ENCODE peak calls at places on chromosomes 1 and 21, in nine cellular contexts. One of them, this sample, is unnamed. For H3K4me1 and H3K27me3, the result is how much of the 10 kb centered on the place peaks cover.

GRCh38 chr1:97745912-97746311 is 174.9 kb downstream of the DPYD start:
- DNase-seq in HCT116: no peak
- DNase-seq in transverse colon: no peak
- DNase-seq in heart left ventricle: no peak
- DNase-seq in tibial nerve: no peak
- DNase-seq in spleen: no peak
- DNase-seq in IMR-90: peak
- DNase-seq in H1: no peak
- DNase-seq in body of pancreas: no peak
- DNase-seq in this sample: no peak

GRCh38 chr1:31765041-31765467 is 914 bp upstream of the ADGRB2 start:
- DNase-seq in tibial nerve: no peak
- DNase-seq in spleen: no peak
- DNase-seq in H1: no peak
- DNase-seq in transverse colon: no peak
- DNase-seq in body of pancreas: peak
- DNase-seq in IMR-90: peak
- DNase-seq in heart left ventricle: no peak
- DNase-seq in HCT116: no peak
- DNase-seq in this sample: peak

GRCh38 chr1:216958569-216958968 is 235.3 kb upstream of the ESRRG start:
- DNase-seq in transverse colon: no peak
- DNase-seq in body of pancreas: no peak
- DNase-seq in HCT116: no peak
- DNase-seq in tibial nerve: no peak
- DNase-seq in spleen: no peak
- DNase-seq in H1: no peak
- DNase-seq in heart left ventricle: no peak
- DNase-seq in IMR-90: no peak
- DNase-seq in this sample: no peak

GRCh38 chr1:69787151-69787550 is 219.4 kb downstream of the LRRC7 start:
- DNase-seq in HCT116: no peak
- DNase-seq in body of pancreas: no peak
- DNase-seq in heart left ventricle: no peak
- DNase-seq in transverse colon: no peak
- DNase-seq in IMR-90: no peak
- DNase-seq in H1: no peak
- DNase-seq in tibial nerve: no peak
- DNase-seq in spleen: peak
- DNase-seq in this sample: no peak

GRCh38 chr1:32333251-32333963 is 2.6 kb downstream of the MARCKSL1 start:
- DNase-seq in tibial nerve: no peak
- DNase-seq in HCT116: no peak
- DNase-seq in transverse colon: no peak
- DNase-seq in H1: no peak
- DNase-seq in heart left ventricle: no peak
- DNase-seq in spleen: no peak
- DNase-seq in IMR-90: no peak
- DNase-seq in body of pancreas: no peak
- DNase-seq in this sample: no peak

GRCh38 chr1:24117722-24118409 is 5.9 kb upstream of the MYOM3 start:
- DNase-seq in heart left ventricle: peak
- DNase-seq in body of pancreas: no peak
- DNase-seq in tibial nerve: no peak
- DNase-seq in H1: no peak
- DNase-seq in spleen: peak
- DNase-seq in transverse colon: peak
- DNase-seq in HCT116: peak
- DNase-seq in IMR-90: peak
- DNase-seq in this sample: no peak

GRCh38 chr21:44926364-44927101 is 5.8 kb upstream of the ITGB2 start:
- DNase-seq in transverse colon: no peak
- DNase-seq in body of pancreas: no peak
- DNase-seq in tibial nerve: no peak
- DNase-seq in IMR-90: peak
- DNase-seq in spleen: peak
- DNase-seq in H1: no peak
- DNase-seq in heart left ventricle: peak
- DNase-seq in HCT116: no peak
- DNase-seq in this sample: no peak

GRCh38 chr1:56327195-56327594 is 252.2 kb downstream of the PLPP3 start:
- DNase-seq in H1: no peak
- DNase-seq in body of pancreas: no peak
- DNase-seq in tibial nerve: no peak
- DNase-seq in spleen: no peak
- DNase-seq in HCT116: no peak
- DNase-seq in transverse colon: no peak
- DNase-seq in heart left ventricle: no peak
- DNase-seq in IMR-90: no peak
- DNase-seq in this sample: no peak

GRCh38 chr1:82586473-82586872 is 785.7 kb downstream of the ADGRL2 start:
- DNase-seq in body of pancreas: peak
- DNase-seq in transverse colon: no peak
- DNase-seq in IMR-90: no peak
- DNase-seq in H1: no peak
- DNase-seq in tibial nerve: no peak
- DNase-seq in HCT116: no peak
- DNase-seq in spleen: no peak
- DNase-seq in heart left ventricle: peak
- DNase-seq in this sample: no peak

GRCh38 chr1:211198111-211198510 is 61.1 kb upstream of the RCOR3 start:
- DNase-seq in IMR-90: peak
- DNase-seq in body of pancreas: no peak
- DNase-seq in spleen: no peak
- DNase-seq in HCT116: no peak
- DNase-seq in transverse colon: no peak
- DNase-seq in tibial nerve: no peak
- DNase-seq in H1: no peak
- DNase-seq in heart left ventricle: no peak
- DNase-seq in this sample: no peak

GRCh38 chr1:208668991-208669390 is 424.8 kb upstream of the PLXNA2 start:
- DNase-seq in H1: no peak
- DNase-seq in IMR-90: no peak
- DNase-seq in body of pancreas: no peak
- DNase-seq in HCT116: no peak
- DNase-seq in tibial nerve: no peak
- DNase-seq in transverse colon: no peak
- DNase-seq in heart left ventricle: no peak
- DNase-seq in spleen: no peak
- DNase-seq in this sample: no peak

GRCh38 chr21:17051054-17051453 is 461.8 kb upstream of the CXADR start:
- DNase-seq in spleen: no peak
- DNase-seq in transverse colon: no peak
- DNase-seq in body of pancreas: no peak
- DNase-seq in H1: no peak
- DNase-seq in heart left ventricle: no peak
- DNase-seq in tibial nerve: no peak
- DNase-seq in HCT116: no peak
- DNase-seq in IMR-90: no peak
- DNase-seq in this sample: no peak

GRCh38 chr1:230796626-230797025 is 49.4 kb downstream of the CAPN9 start:
- DNase-seq in H1: no peak
- DNase-seq in transverse colon: no peak
- DNase-seq in body of pancreas: no peak
- DNase-seq in tibial nerve: no peak
- DNase-seq in heart left ventricle: no peak
- DNase-seq in IMR-90: no peak
- DNase-seq in HCT116: no peak
- DNase-seq in spleen: no peak
- DNase-seq in this sample: no peak

GRCh38 chr1:246679211-246680177 is 44.7 kb upstream of the SCCPDH start:
- DNase-seq in tibial nerve: no peak
- DNase-seq in heart left ventricle: no peak
- DNase-seq in body of pancreas: no peak
- DNase-seq in spleen: no peak
- DNase-seq in H1: no peak
- DNase-seq in IMR-90: no peak
- DNase-seq in transverse colon: no peak
- DNase-seq in HCT116: no peak
- DNase-seq in this sample: no peak

GRCh38 chr1:183989078-183989577 is 48.4 kb downstream of the COLGALT2 start:
- DNase-seq in HCT116: no peak
- DNase-seq in IMR-90: peak
- DNase-seq in heart left ventricle: peak
- DNase-seq in tibial nerve: no peak
- DNase-seq in transverse colon: no peak
- DNase-seq in spleen: no peak
- DNase-seq in body of pancreas: peak
- DNase-seq in H1: no peak
- DNase-seq in this sample: peak

GRCh38 chr1:151164732-151165280 is 896 bp downstream of the LYSMD1 start:
- DNase-seq in tibial nerve: no peak
- DNase-seq in HCT116: no peak
- DNase-seq in IMR-90: peak
- DNase-seq in H1: no peak
- DNase-seq in spleen: no peak
- DNase-seq in transverse colon: no peak
- DNase-seq in body of pancreas: no peak
- DNase-seq in heart left ventricle: no peak
- DNase-seq in this sample: no peak

GRCh38 chr21:31103163-31103562 is 64.9 kb upstream of the KRTAP19-8 start:
- DNase-seq in HCT116: no peak
- DNase-seq in heart left ventricle: no peak
- DNase-seq in body of pancreas: no peak
- DNase-seq in tibial nerve: no peak
- DNase-seq in H1: no peak
- DNase-seq in spleen: no peak
- DNase-seq in IMR-90: no peak
- DNase-seq in transverse colon: no peak
- DNase-seq in this sample: no peak

GRCh38 chr1:160710531-160711252 is 930 bp downstream of the CD48 start:
- DNase-seq in HCT116: no peak
- DNase-seq in heart left ventricle: no peak
- DNase-seq in H1: no peak
- DNase-seq in transverse colon: no peak
- DNase-seq in spleen: no peak
- DNase-seq in body of pancreas: no peak
- DNase-seq in IMR-90: no peak
- DNase-seq in tibial nerve: no peak
- DNase-seq in this sample: no peak
- H3K4me1 ChIP-seq in HCT116: under half
- H3K4me1 ChIP-seq in heart left ventricle: half or more
- H3K4me1 ChIP-seq in H1: under half
- H3K4me1 ChIP-seq in transverse colon: under half
- H3K4me1 ChIP-seq in spleen: under half
- H3K4me1 ChIP-seq in body of pancreas: under half
- H3K4me1 ChIP-seq in IMR-90: under half
- H3K4me1 ChIP-seq in tibial nerve: under half
- H3K4me1 ChIP-seq in this sample: under half

GRCh38 chr1:155219592-155220031 is 11.1 kb downstream of the MTX1 start:
- DNase-seq in transverse colon: peak
- DNase-seq in HCT116: no peak
- DNase-seq in spleen: no peak
- DNase-seq in body of pancreas: peak
- DNase-seq in IMR-90: no peak
- DNase-seq in heart left ventricle: no peak
- DNase-seq in H1: no peak
- DNase-seq in tibial nerve: no peak
- DNase-seq in this sample: peak
- TF ChIP-seq POLR2A in transverse colon: no peak
- TF ChIP-seq POLR2A in HCT116: no peak
- TF ChIP-seq POLR2A in spleen: no peak
- TF ChIP-seq POLR2A in body of pancreas: no peak
- TF ChIP-seq POLR2A in IMR-90: no peak
- TF ChIP-seq POLR2A in heart left ventricle: no peak
- TF ChIP-seq POLR2A in H1: no peak
- TF ChIP-seq POLR2A in tibial nerve: no peak
- TF ChIP-seq POLR2A in this sample: no peak

GRCh38 chr1:226735576-226735975 is 3.5 kb downstream of the ITPKB start:
- DNase-seq in IMR-90: no peak
- DNase-seq in H1: no peak
- DNase-seq in transverse colon: no peak
- DNase-seq in spleen: no peak
- DNase-seq in body of pancreas: no peak
- DNase-seq in tibial nerve: no peak
- DNase-seq in HCT116: no peak
- DNase-seq in heart left ventricle: no peak
- DNase-seq in this sample: no peak
- H3K27me3 ChIP-seq in IMR-90: under half
- H3K27me3 ChIP-seq in H1: half or more
- H3K27me3 ChIP-seq in transverse colon: under half
- H3K27me3 ChIP-seq in spleen: under half
- H3K27me3 ChIP-seq in body of pancreas: under half
- H3K27me3 ChIP-seq in tibial nerve: under half
- H3K27me3 ChIP-seq in HCT116: under half
- H3K27me3 ChIP-seq in heart left ventricle: under half
- H3K27me3 ChIP-seq in this sample: under half

GRCh38 chr1:167631987-167632680 is 2.1 kb downstream of the RCSD1 start:
- DNase-seq in spleen: peak
- DNase-seq in IMR-90: no peak
- DNase-seq in heart left ventricle: no peak
- DNase-seq in tibial nerve: no peak
- DNase-seq in body of pancreas: no peak
- DNase-seq in transverse colon: peak
- DNase-seq in H1: no peak
- DNase-seq in HCT116: no peak
- DNase-seq in this sample: no peak

GRCh38 chr1:167634435-167634834 is 4.4 kb downstream of the RCSD1 start:
- DNase-seq in heart left ventricle: no peak
- DNase-seq in body of pancreas: no peak
- DNase-seq in HCT116: no peak
- DNase-seq in transverse colon: no peak
- DNase-seq in H1: no peak
- DNase-seq in tibial nerve: no peak
- DNase-seq in spleen: no peak
- DNase-seq in IMR-90: no peak
- DNase-seq in this sample: no peak

GRCh38 chr1:167635233-167635648 is 5.2 kb downstream of the RCSD1 start:
- DNase-seq in tibial nerve: no peak
- DNase-seq in HCT116: no peak
- DNase-seq in transverse colon: no peak
- DNase-seq in H1: no peak
- DNase-seq in IMR-90: no peak
- DNase-seq in spleen: no peak
- DNase-seq in heart left ventricle: peak
- DNase-seq in body of pancreas: peak
- DNase-seq in this sample: peak

GRCh38 chr1:167631386-167631941 is 1.4 kb downstream of the RCSD1 start:
- DNase-seq in tibial nerve: no peak
- DNase-seq in H1: no peak
- DNase-seq in heart left ventricle: no peak
- DNase-seq in HCT116: no peak
- DNase-seq in body of pancreas: no peak
- DNase-seq in spleen: no peak
- DNase-seq in transverse colon: no peak
- DNase-seq in IMR-90: no peak
- DNase-seq in this sample: no peak

DNA sequence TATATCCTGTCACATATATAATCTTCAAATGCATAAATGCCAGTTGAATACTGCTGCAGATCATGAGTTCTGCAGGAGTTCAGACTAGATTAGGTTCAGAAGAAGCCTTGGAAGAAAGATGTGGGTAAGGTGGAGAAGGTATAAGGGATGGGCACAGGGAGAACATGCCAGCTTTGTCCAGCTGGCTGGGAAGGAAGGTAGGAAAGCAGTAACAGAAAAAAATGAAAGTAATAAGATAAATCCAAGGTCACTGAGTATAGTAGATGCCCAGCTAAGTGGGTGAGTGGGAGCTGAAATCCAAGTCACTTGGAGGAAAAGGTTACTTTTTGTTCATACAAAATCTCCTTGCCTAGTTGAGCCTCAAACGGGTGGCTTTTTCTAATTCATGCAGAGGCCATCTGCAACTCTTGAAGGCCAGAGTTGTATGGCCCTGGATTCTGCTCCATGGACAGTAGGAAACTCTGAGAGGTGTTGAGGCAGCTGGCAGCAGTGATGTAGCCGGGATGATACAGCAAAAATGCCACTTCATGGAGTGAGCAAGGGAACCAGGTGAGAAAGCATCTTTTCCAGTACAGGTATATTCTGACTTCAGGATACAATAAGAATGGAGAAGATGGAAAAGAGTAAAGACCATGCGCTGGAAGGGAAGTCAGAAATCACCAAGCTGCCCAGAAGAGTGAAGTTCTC is 3.4 kb downstream of the RCSD1 start:
- DNase-seq in HCT116: no peak
- DNase-seq in transverse colon: no peak
- DNase-seq in body of pancreas: no peak
- DNase-seq in tibial nerve: no peak
- DNase-seq in H1: no peak
- DNase-seq in IMR-90: no peak
- DNase-seq in spleen: no peak
- DNase-seq in heart left ventricle: no peak
- DNase-seq in this sample: no peak
- H3K4me1 ChIP-seq in HCT116: under half
- H3K4me1 ChIP-seq in transverse colon: under half
- H3K4me1 ChIP-seq in body of pancreas: under half
- H3K4me1 ChIP-seq in tibial nerve: under half
- H3K4me1 ChIP-seq in H1: under half
- H3K4me1 ChIP-seq in IMR-90: under half
- H3K4me1 ChIP-seq in spleen: half or more
- H3K4me1 ChIP-seq in heart left ventricle: half or more
- H3K4me1 ChIP-seq in this sample: under half

This sample was measured in testis.